ENCODE peak calls at places on chromosomes 13 and 19, in five cellular contexts. One of them, this sample, is unnamed.

GRCh38 chr19:5293607-5294089 is 47.0 kb downstream of the PTPRS start:
- DNase-seq in NCI-H460: no peak
- DNase-seq in stimulated activated CD8-positive, alpha-beta memory T cell treated with anti-CD3 and anti-CD28 coated beads, Interleukin-4, amount 100 ng/mL, for 24 hours: peak
- DNase-seq in body of pancreas: peak
- DNase-seq in nephron progenitor cell: peak
- DNase-seq in this sample: peak

GRCh38 chr19:34851277-34851804 is 75.4 kb upstream of the ZNF30 start:
- DNase-seq in NCI-H460: no peak
- DNase-seq in stimulated activated CD8-positive, alpha-beta memory T cell treated with anti-CD3 and anti-CD28 coated beads, Interleukin-4, amount 100 ng/mL, for 24 hours: no peak
- DNase-seq in body of pancreas: no peak
- DNase-seq in nephron progenitor cell: no peak
- DNase-seq in this sample: no peak

GRCh38 chr13:36965767-36966166 is 33.4 kb downstream of the ALG5 start:
- DNase-seq in NCI-H460: no peak
- DNase-seq in stimulated activated CD8-positive, alpha-beta memory T cell treated with anti-CD3 and anti-CD28 coated beads, Interleukin-4, amount 100 ng/mL, for 24 hours: no peak
- DNase-seq in body of pancreas: no peak
- DNase-seq in nephron progenitor cell: no peak
- DNase-seq in this sample: no peak

GRCh38 chr13:110298566-110299321 is 8.2 kb downstream of the COL4A1 start:
- DNase-seq in NCI-H460: no peak
- DNase-seq in stimulated activated CD8-positive, alpha-beta memory T cell treated with anti-CD3 and anti-CD28 coated beads, Interleukin-4, amount 100 ng/mL, for 24 hours: no peak
- DNase-seq in body of pancreas: no peak
- DNase-seq in nephron progenitor cell: no peak
- DNase-seq in this sample: no peak

GRCh38 chr13:19959141-19959830 is 759 bp downstream of the ZMYM2 start:
- DNase-seq in NCI-H460: peak
- DNase-seq in stimulated activated CD8-positive, alpha-beta memory T cell treated with anti-CD3 and anti-CD28 coated beads, Interleukin-4, amount 100 ng/mL, for 24 hours: peak
- DNase-seq in body of pancreas: peak
- DNase-seq in nephron progenitor cell: peak
- DNase-seq in this sample: peak

GRCh38 chr13:19088416-19088815 is 93.2 kb downstream of the TUBA3C start:
- DNase-seq in NCI-H460: no peak
- DNase-seq in stimulated activated CD8-positive, alpha-beta memory T cell treated with anti-CD3 and anti-CD28 coated beads, Interleukin-4, amount 100 ng/mL, for 24 hours: no peak
- DNase-seq in body of pancreas: no peak
- DNase-seq in nephron progenitor cell: no peak
- DNase-seq in this sample: no peak

GRCh38 chr13:25463496-25463895 is 91.7 kb downstream of the ATP8A2 start:
- DNase-seq in NCI-H460: no peak
- DNase-seq in stimulated activated CD8-positive, alpha-beta memory T cell treated with anti-CD3 and anti-CD28 coated beads, Interleukin-4, amount 100 ng/mL, for 24 hours: no peak
- DNase-seq in body of pancreas: no peak
- DNase-seq in nephron progenitor cell: no peak
- DNase-seq in this sample: no peak

GRCh38 chr19:7348587-7349230 is at the start of gene ARHGEF18:
- DNase-seq in NCI-H460: no peak
- DNase-seq in stimulated activated CD8-positive, alpha-beta memory T cell treated with anti-CD3 and anti-CD28 coated beads, Interleukin-4, amount 100 ng/mL, for 24 hours: peak
- DNase-seq in body of pancreas: no peak
- DNase-seq in nephron progenitor cell: no peak
- DNase-seq in this sample: no peak

This sample was measured in prostate gland.